ENCODE peak calls at places on chromosomes 13 and 19, in ten cellular contexts. One of them, this sample, is unnamed. For H3K36me3, the result is how much of the 10 kb centered on the place peaks cover.

GRCh38 chr19:17671906-17672305 is 16.2 kb downstream of the UNC13A start:
- DNase-seq in ascending aorta: no peak
- DNase-seq in uterus: no peak
- DNase-seq in BE2C: peak
- DNase-seq in BJ: no peak
- DNase-seq in thoracic aorta: no peak
- DNase-seq in CD4-positive, CD25-positive, alpha-beta regulatory T cell: peak
- DNase-seq in CD4-positive, alpha-beta memory T cell: peak
- DNase-seq in tibial nerve: no peak
- DNase-seq in brain microvascular endothelial cell: peak
- DNase-seq in this sample: no peak

GRCh38 chr13:31200636-31200970 is 828 bp downstream of the B3GLCT start:
- DNase-seq in BJ: no peak
- DNase-seq in thoracic aorta: no peak
- DNase-seq in brain microvascular endothelial cell: peak
- DNase-seq in ascending aorta: no peak
- DNase-seq in BE2C: peak
- DNase-seq in CD4-positive, CD25-positive, alpha-beta regulatory T cell: no peak
- DNase-seq in tibial nerve: no peak
- DNase-seq in CD4-positive, alpha-beta memory T cell: no peak
- DNase-seq in uterus: peak
- DNase-seq in this sample: no peak

GRCh38 chr19:38395381-38396127 is 7.1 kb downstream of the SPRED3 start:
- DNase-seq in brain microvascular endothelial cell: no peak
- DNase-seq in tibial nerve: no peak
- DNase-seq in BE2C: no peak
- DNase-seq in BJ: no peak
- DNase-seq in uterus: no peak
- DNase-seq in thoracic aorta: no peak
- DNase-seq in CD4-positive, CD25-positive, alpha-beta regulatory T cell: peak
- DNase-seq in ascending aorta: no peak
- DNase-seq in CD4-positive, alpha-beta memory T cell: peak
- DNase-seq in this sample: peak

GRCh38 chr19:31152906-31153305 is 196.3 kb downstream of the TSHZ3 start:
- DNase-seq in tibial nerve: no peak
- DNase-seq in thoracic aorta: no peak
- DNase-seq in BJ: no peak
- DNase-seq in CD4-positive, CD25-positive, alpha-beta regulatory T cell: no peak
- DNase-seq in uterus: no peak
- DNase-seq in BE2C: no peak
- DNase-seq in ascending aorta: no peak
- DNase-seq in CD4-positive, alpha-beta memory T cell: no peak
- DNase-seq in brain microvascular endothelial cell: no peak
- DNase-seq in this sample: no peak

GRCh38 chr13:97125051-97125809 is 96.9 kb upstream of the MBNL2 start:
- DNase-seq in CD4-positive, CD25-positive, alpha-beta regulatory T cell: no peak
- DNase-seq in tibial nerve: peak
- DNase-seq in uterus: peak
- DNase-seq in ascending aorta: no peak
- DNase-seq in brain microvascular endothelial cell: peak
- DNase-seq in BE2C: peak
- DNase-seq in thoracic aorta: no peak
- DNase-seq in CD4-positive, alpha-beta memory T cell: no peak
- DNase-seq in BJ: no peak
- DNase-seq in this sample: no peak

GRCh38 chr19:44723952-44724319 is 24.6 kb upstream of the BCL3 start:
- DNase-seq in uterus: peak
- DNase-seq in BJ: no peak
- DNase-seq in BE2C: peak
- DNase-seq in ascending aorta: no peak
- DNase-seq in tibial nerve: peak
- DNase-seq in thoracic aorta: peak
- DNase-seq in CD4-positive, alpha-beta memory T cell: peak
- DNase-seq in brain microvascular endothelial cell: peak
- DNase-seq in CD4-positive, CD25-positive, alpha-beta regulatory T cell: peak
- DNase-seq in this sample: peak

GRCh38 chr19:22882797-22883196 is 50.7 kb downstream of the ZNF723 start:
- DNase-seq in BJ: no peak
- DNase-seq in brain microvascular endothelial cell: peak
- DNase-seq in CD4-positive, CD25-positive, alpha-beta regulatory T cell: peak
- DNase-seq in thoracic aorta: no peak
- DNase-seq in BE2C: no peak
- DNase-seq in uterus: no peak
- DNase-seq in tibial nerve: no peak
- DNase-seq in CD4-positive, alpha-beta memory T cell: peak
- DNase-seq in ascending aorta: no peak
- DNase-seq in this sample: no peak

GRCh38 chr13:93915269-93915809 is 564.1 kb downstream of the DCT start:
- DNase-seq in tibial nerve: no peak
- DNase-seq in uterus: no peak
- DNase-seq in CD4-positive, CD25-positive, alpha-beta regulatory T cell: no peak
- DNase-seq in thoracic aorta: no peak
- DNase-seq in brain microvascular endothelial cell: peak
- DNase-seq in CD4-positive, alpha-beta memory T cell: no peak
- DNase-seq in ascending aorta: no peak
- DNase-seq in BE2C: no peak
- DNase-seq in BJ: peak
- DNase-seq in this sample: no peak

GRCh38 chr19:7718668-7719067 is 13.2 kb downstream of the CLEC4G start:
- DNase-seq in BE2C: no peak
- DNase-seq in thoracic aorta: no peak
- DNase-seq in uterus: no peak
- DNase-seq in CD4-positive, alpha-beta memory T cell: no peak
- DNase-seq in brain microvascular endothelial cell: no peak
- DNase-seq in CD4-positive, CD25-positive, alpha-beta regulatory T cell: no peak
- DNase-seq in BJ: no peak
- DNase-seq in ascending aorta: no peak
- DNase-seq in tibial nerve: no peak
- DNase-seq in this sample: no peak

DNA sequence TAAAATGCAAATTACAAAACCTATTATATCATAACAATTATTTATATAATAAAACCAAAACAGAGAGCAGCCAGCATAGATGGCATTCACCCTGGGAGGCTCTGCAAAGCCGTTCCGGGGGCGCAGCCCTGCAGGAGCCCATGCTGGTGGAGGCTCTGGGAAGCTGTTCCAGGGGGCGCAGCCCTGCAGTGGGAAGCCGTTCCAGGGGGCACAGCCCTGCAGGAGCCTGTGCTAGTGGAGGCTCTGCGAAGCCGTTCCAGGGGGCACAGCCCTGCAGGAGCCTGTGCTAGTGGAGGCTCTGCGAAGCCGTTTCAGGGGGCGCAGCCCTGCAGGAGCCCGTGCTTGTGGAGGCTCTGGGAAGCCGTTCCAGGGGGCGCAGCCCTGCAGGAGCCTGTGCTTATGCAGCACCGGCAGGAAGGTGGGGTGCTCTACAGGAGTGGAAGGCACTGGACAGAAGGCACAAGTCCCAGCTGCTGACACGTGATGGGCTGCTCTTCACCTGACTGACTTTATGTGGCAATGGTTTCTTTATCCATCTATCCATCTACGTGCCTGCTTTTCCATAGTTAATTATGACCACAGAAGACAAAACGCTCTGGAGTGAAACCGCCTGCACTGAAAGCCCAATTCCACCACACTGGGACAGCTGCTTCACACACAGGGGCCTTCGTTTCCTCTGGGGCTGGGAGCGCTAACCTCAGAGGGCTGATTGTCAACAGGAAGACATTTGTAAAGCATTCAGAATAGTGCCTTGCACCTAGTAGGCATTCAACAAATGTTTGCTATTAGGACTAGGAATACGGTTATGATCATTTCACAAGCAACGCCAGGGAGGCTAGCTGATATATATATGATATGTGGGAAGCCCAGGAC is 23.7 kb downstream of the PCID2 start:
- DNase-seq in thoracic aorta: no peak
- DNase-seq in CD4-positive, alpha-beta memory T cell: peak
- DNase-seq in CD4-positive, CD25-positive, alpha-beta regulatory T cell: peak
- DNase-seq in BE2C: no peak
- DNase-seq in tibial nerve: no peak
- DNase-seq in BJ: no peak
- DNase-seq in uterus: no peak
- DNase-seq in brain microvascular endothelial cell: peak
- DNase-seq in ascending aorta: no peak
- DNase-seq in this sample: no peak
- H3K36me3 ChIP-seq in thoracic aorta: under half
- H3K36me3 ChIP-seq in CD4-positive, alpha-beta memory T cell: half or more
- H3K36me3 ChIP-seq in CD4-positive, CD25-positive, alpha-beta regulatory T cell: half or more
- H3K36me3 ChIP-seq in BE2C: half or more
- H3K36me3 ChIP-seq in tibial nerve: under half
- H3K36me3 ChIP-seq in BJ: under half
- H3K36me3 ChIP-seq in uterus: under half
- H3K36me3 ChIP-seq in brain microvascular endothelial cell: under half
- H3K36me3 ChIP-seq in ascending aorta: half or more
- H3K36me3 ChIP-seq in this sample: half or more

GRCh38 chr19:47086280-47086679 is 27.3 kb downstream of the ZC3H4 start:
- DNase-seq in CD4-positive, CD25-positive, alpha-beta regulatory T cell: no peak
- DNase-seq in ascending aorta: no peak
- DNase-seq in uterus: no peak
- DNase-seq in tibial nerve: no peak
- DNase-seq in thoracic aorta: no peak
- DNase-seq in BJ: no peak
- DNase-seq in brain microvascular endothelial cell: no peak
- DNase-seq in CD4-positive, alpha-beta memory T cell: no peak
- DNase-seq in BE2C: no peak
- DNase-seq in this sample: no peak

GRCh38 chr19:47082493-47082892 is 31.1 kb downstream of the ZC3H4 start:
- DNase-seq in ascending aorta: no peak
- DNase-seq in BE2C: no peak
- DNase-seq in tibial nerve: no peak
- DNase-seq in BJ: no peak
- DNase-seq in CD4-positive, CD25-positive, alpha-beta regulatory T cell: no peak
- DNase-seq in brain microvascular endothelial cell: no peak
- DNase-seq in thoracic aorta: no peak
- DNase-seq in CD4-positive, alpha-beta memory T cell: no peak
- DNase-seq in uterus: no peak
- DNase-seq in this sample: no peak

GRCh38 chr19:47084879-47085439 is 28.6 kb downstream of the ZC3H4 start:
- DNase-seq in ascending aorta: no peak
- DNase-seq in CD4-positive, alpha-beta memory T cell: no peak
- DNase-seq in uterus: no peak
- DNase-seq in BJ: no peak
- DNase-seq in CD4-positive, CD25-positive, alpha-beta regulatory T cell: no peak
- DNase-seq in BE2C: no peak
- DNase-seq in thoracic aorta: no peak
- DNase-seq in tibial nerve: no peak
- DNase-seq in brain microvascular endothelial cell: no peak
- DNase-seq in this sample: no peak

GRCh38 chr19:47075941-47076340 is 27.5 kb upstream of the TMEM160 start:
- DNase-seq in BJ: no peak
- DNase-seq in uterus: no peak
- DNase-seq in BE2C: no peak
- DNase-seq in brain microvascular endothelial cell: no peak
- DNase-seq in CD4-positive, alpha-beta memory T cell: no peak
- DNase-seq in thoracic aorta: no peak
- DNase-seq in ascending aorta: no peak
- DNase-seq in tibial nerve: no peak
- DNase-seq in CD4-positive, CD25-positive, alpha-beta regulatory T cell: no peak
- DNase-seq in this sample: no peak

GRCh38 chr19:47081095-47081494 is 32.5 kb downstream of the ZC3H4 start:
- DNase-seq in BJ: no peak
- DNase-seq in thoracic aorta: no peak
- DNase-seq in ascending aorta: no peak
- DNase-seq in brain microvascular endothelial cell: no peak
- DNase-seq in BE2C: no peak
- DNase-seq in uterus: no peak
- DNase-seq in tibial nerve: no peak
- DNase-seq in CD4-positive, alpha-beta memory T cell: no peak
- DNase-seq in CD4-positive, CD25-positive, alpha-beta regulatory T cell: no peak
- DNase-seq in this sample: no peak
- H3K36me3 ChIP-seq in BJ: under half
- H3K36me3 ChIP-seq in thoracic aorta: half or more
- H3K36me3 ChIP-seq in ascending aorta: half or more
- H3K36me3 ChIP-seq in brain microvascular endothelial cell: half or more
- H3K36me3 ChIP-seq in BE2C: half or more
- H3K36me3 ChIP-seq in uterus: under half
- H3K36me3 ChIP-seq in tibial nerve: under half
- H3K36me3 ChIP-seq in CD4-positive, alpha-beta memory T cell: half or more
- H3K36me3 ChIP-seq in CD4-positive, CD25-positive, alpha-beta regulatory T cell: half or more
- H3K36me3 ChIP-seq in this sample: half or more

DNA sequence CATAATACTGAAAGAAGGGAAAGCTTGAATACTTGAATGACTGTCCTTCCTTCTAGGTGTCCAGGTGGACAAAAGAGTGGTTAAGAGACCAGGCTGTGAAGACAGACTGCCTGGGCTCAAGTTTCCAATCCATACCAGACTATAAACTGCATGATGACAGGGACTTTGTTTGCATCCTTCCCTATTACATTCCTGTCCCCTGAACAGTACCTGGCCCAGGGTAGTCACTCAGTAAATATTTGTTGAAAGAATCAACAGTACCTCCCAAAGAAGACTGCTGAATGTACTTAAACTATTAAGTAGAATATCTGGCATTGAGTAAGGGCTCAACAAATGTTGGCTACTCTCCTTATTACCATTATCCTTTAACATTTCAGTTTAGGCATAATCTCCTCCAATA is 29.7 kb downstream of the MIPEP start:
- DNase-seq in tibial nerve: no peak
- DNase-seq in thoracic aorta: no peak
- DNase-seq in ascending aorta: no peak
- DNase-seq in BJ: no peak
- DNase-seq in CD4-positive, alpha-beta memory T cell: no peak
- DNase-seq in BE2C: no peak
- DNase-seq in uterus: no peak
- DNase-seq in brain microvascular endothelial cell: no peak
- DNase-seq in CD4-positive, CD25-positive, alpha-beta regulatory T cell: no peak
- DNase-seq in this sample: no peak
- H3K36me3 ChIP-seq in tibial nerve: under half
- H3K36me3 ChIP-seq in thoracic aorta: under half
- H3K36me3 ChIP-seq in ascending aorta: under half
- H3K36me3 ChIP-seq in BJ: under half
- H3K36me3 ChIP-seq in CD4-positive, alpha-beta memory T cell: under half
- H3K36me3 ChIP-seq in BE2C: under half
- H3K36me3 ChIP-seq in uterus: under half
- H3K36me3 ChIP-seq in brain microvascular endothelial cell: under half
- H3K36me3 ChIP-seq in CD4-positive, CD25-positive, alpha-beta regulatory T cell: under half
- H3K36me3 ChIP-seq in this sample: under half

GRCh38 chr13:42873081-42873480 is 91.7 kb downstream of the FAM216B start:
- DNase-seq in tibial nerve: no peak
- DNase-seq in ascending aorta: no peak
- DNase-seq in brain microvascular endothelial cell: no peak
- DNase-seq in BJ: no peak
- DNase-seq in BE2C: no peak
- DNase-seq in thoracic aorta: no peak
- DNase-seq in CD4-positive, alpha-beta memory T cell: no peak
- DNase-seq in CD4-positive, CD25-positive, alpha-beta regulatory T cell: no peak
- DNase-seq in uterus: no peak
- DNase-seq in this sample: no peak

GRCh38 chr13:42864952-42865634 is 83.7 kb downstream of the FAM216B start:
- DNase-seq in CD4-positive, alpha-beta memory T cell: no peak
- DNase-seq in BE2C: peak
- DNase-seq in tibial nerve: no peak
- DNase-seq in brain microvascular endothelial cell: no peak
- DNase-seq in CD4-positive, CD25-positive, alpha-beta regulatory T cell: no peak
- DNase-seq in BJ: no peak
- DNase-seq in ascending aorta: no peak
- DNase-seq in thoracic aorta: no peak
- DNase-seq in uterus: no peak
- DNase-seq in this sample: no peak

GRCh38 chr13:42865703-42866102 is 84.3 kb downstream of the FAM216B start:
- DNase-seq in CD4-positive, CD25-positive, alpha-beta regulatory T cell: no peak
- DNase-seq in CD4-positive, alpha-beta memory T cell: no peak
- DNase-seq in ascending aorta: no peak
- DNase-seq in brain microvascular endothelial cell: peak
- DNase-seq in uterus: no peak
- DNase-seq in thoracic aorta: no peak
- DNase-seq in tibial nerve: no peak
- DNase-seq in BJ: no peak
- DNase-seq in BE2C: peak
- DNase-seq in this sample: no peak

GRCh38 chr13:42867232-42867631 is 85.8 kb downstream of the FAM216B start:
- DNase-seq in brain microvascular endothelial cell: no peak
- DNase-seq in tibial nerve: no peak
- DNase-seq in uterus: no peak
- DNase-seq in CD4-positive, alpha-beta memory T cell: no peak
- DNase-seq in thoracic aorta: no peak
- DNase-seq in CD4-positive, CD25-positive, alpha-beta regulatory T cell: no peak
- DNase-seq in ascending aorta: no peak
- DNase-seq in BJ: no peak
- DNase-seq in BE2C: no peak
- DNase-seq in this sample: no peak
- H3K36me3 ChIP-seq in brain microvascular endothelial cell: under half
- H3K36me3 ChIP-seq in tibial nerve: under half
- H3K36me3 ChIP-seq in uterus: under half
- H3K36me3 ChIP-seq in CD4-positive, alpha-beta memory T cell: under half
- H3K36me3 ChIP-seq in thoracic aorta: under half
- H3K36me3 ChIP-seq in CD4-positive, CD25-positive, alpha-beta regulatory T cell: under half
- H3K36me3 ChIP-seq in ascending aorta: under half
- H3K36me3 ChIP-seq in BJ: under half
- H3K36me3 ChIP-seq in BE2C: under half
- H3K36me3 ChIP-seq in this sample: under half

This sample was measured in naive thymus-derived CD4-positive, alpha-beta T cell.